ENCODE peak calls at places on chromosomes 12 and 14, in four cellular contexts. B is fibroblast of mammary gland, D is uterus, U is HL-60. C is an unnamed sample.

GRCh38 chr14:104882325-104882973 is 17.4 kb downstream of the CEP170B start:
- DNase-seq in D (no peak), U (no peak), B (no peak), C (no peak)

GRCh38 chr12:88496429-88497190 is 83.7 kb downstream of the KITLG start:
- DNase-seq in B (peak), U (no peak), D (no peak), C (no peak)

GRCh38 chr14:100775831-100776591 is 49.3 kb downstream of the DLK1 start:
- DNase-seq in D (peak), U (no peak), B (no peak), C (peak)

GRCh38 chr14:100438678-100439592 is 115.8 kb downstream of the SLC25A47 start:
- DNase-seq in D (peak), U (no peak), B (peak), C (peak)

GRCh38 chr12:39070775-39071174 is 165.4 kb upstream of the CPNE8 start:
- DNase-seq in D (no peak), B (no peak), U (no peak), C (no peak)

GRCh38 chr12:52871291-52871961 is 22.6 kb upstream of the KRT78 start:
- DNase-seq in U (no peak), D (no peak), B (peak), C (peak)

GRCh38 chr12:101594700-101595099 is at the start of gene MYBPC1:
- DNase-seq in U (no peak), B (no peak), D (no peak), C (no peak)

GRCh38 chr12:52405922-52406385 is at the start of gene KRT82:
- DNase-seq in B (no peak), U (no peak), D (no peak), C (no peak)

GRCh38 chr14:102786758-102787157 is 9.5 kb downstream of the TRAF3 start:
- DNase-seq in B (peak), D (no peak), U (no peak), C (no peak)

GRCh38 chr14:71486274-71486673 is 446.0 kb upstream of the RGS6 start:
- DNase-seq in U (no peak), B (no peak), D (no peak), C (no peak)

GRCh38 chr12:87092421-87092820 is 836.2 kb upstream of the MGAT4C start:
- DNase-seq in D (no peak), B (no peak), U (no peak), C (no peak)

GRCh38 chr14:103625361-103626095 is 3.5 kb upstream of the KLC1 start:
- DNase-seq in B (no peak), D (no peak), U (no peak), C (no peak)

GRCh38 chr12:92218394-92219077 is 72.9 kb upstream of the BTG1 start:
- DNase-seq in D (no peak), U (peak), B (no peak), C (no peak)

GRCh38 chr12:55724226-55724939 is 4.2 kb downstream of the RDH5 start:
- DNase-seq in B (peak), D (no peak), U (no peak), C (peak)

GRCh38 chr14:68462683-68463082 is 330.2 kb downstream of the ZFP36L1 start:
- DNase-seq in B (no peak), U (no peak), D (no peak), C (no peak)

GRCh38 chr12:10672231-10672868 is 1.5 kb downstream of the STYK1 start:
- DNase-seq in D (no peak), B (no peak), U (no peak), C (no peak)

GRCh38 chr14:53683229-53683628 is 273.4 kb downstream of the BMP4 start:
- DNase-seq in U (no peak), D (no peak), B (no peak), C (no peak)

DNA sequence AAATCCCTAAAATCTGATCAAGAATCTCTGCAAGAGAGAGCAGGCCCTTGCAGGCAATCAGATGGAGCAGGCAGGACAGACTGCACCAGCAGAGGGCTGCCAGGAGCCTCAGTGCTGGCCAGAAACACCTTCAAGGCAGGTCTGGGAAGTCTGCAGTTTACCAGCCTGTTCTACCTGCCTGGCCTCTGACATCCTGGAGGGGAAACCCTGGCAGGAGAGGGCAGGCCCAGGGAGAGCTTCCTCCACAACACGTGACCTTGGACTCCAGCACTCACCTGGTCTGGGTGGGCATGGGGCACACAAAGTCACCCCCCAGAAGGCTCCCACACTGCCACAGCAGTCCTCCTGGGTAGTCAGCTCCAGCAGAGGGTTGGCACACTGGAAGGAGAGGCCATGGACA is 56.0 kb downstream of the ISCA2 start:
- DNase-seq in U (no peak), D (no peak), B (peak), C (no peak)
- TF ChIP-seq CTCF in U (no peak), D (no peak), B (peak), C (peak)

DNA sequence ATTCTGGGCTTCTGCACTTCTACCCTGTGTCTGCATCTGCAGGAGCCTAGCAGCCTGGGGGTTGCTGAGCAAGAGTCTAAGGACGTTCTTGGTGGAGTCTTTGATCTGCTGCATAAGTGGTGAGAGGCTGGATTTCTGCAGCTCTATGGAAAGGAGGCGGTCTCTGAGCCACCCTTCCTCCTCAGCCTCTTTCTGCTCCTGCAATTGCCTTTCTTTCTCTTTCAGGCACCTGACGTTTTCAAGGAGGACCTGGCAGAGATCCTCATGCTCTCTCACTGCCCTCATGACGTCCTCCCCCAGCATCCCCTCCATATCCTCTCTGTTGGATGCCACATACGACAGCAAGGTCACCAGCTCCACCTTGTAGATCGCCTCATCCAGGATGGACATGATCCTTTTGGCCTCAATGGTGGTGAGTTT is 13.6 kb upstream of the TPCN1 start:
- DNase-seq in B (no peak), D (no peak), U (no peak), C (peak)
- H3K4me3 ChIP-seq in B (no peak), D (no peak), U (no peak), C (no peak)

DNA sequence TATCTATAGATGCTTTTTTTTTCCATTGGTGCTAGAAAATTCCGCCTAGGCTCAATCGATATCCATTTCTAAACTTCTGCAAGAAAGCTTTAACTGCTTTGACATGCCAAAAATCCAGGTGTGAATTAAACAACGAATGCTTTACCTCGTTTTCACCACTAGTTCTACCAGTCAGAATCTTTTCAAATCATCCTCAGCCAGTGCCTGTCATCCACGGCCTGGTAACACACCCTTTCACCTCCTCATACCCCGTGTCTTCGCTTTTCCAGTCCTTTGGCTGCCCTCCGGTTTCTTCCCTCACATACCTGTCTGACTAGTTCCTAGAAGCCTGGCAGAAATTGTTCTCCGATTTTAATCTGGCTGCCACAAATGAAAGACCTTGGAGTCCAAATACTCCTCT is 1.4 kb upstream of the PHC1 start:
- DNase-seq in B (peak), D (no peak), U (no peak), C (no peak)
- TF ChIP-seq CTCF in B (no peak), D (no peak), U (no peak), C (no peak)

GRCh38 chr12:104956870-104957301 is 1.2 kb downstream of the SLC41A2 start:
- DNase-seq in B (peak), U (no peak), D (no peak), C (peak)
- H3K4me3 ChIP-seq in B (peak), U (no peak), D (no peak), C (no peak)

DNA sequence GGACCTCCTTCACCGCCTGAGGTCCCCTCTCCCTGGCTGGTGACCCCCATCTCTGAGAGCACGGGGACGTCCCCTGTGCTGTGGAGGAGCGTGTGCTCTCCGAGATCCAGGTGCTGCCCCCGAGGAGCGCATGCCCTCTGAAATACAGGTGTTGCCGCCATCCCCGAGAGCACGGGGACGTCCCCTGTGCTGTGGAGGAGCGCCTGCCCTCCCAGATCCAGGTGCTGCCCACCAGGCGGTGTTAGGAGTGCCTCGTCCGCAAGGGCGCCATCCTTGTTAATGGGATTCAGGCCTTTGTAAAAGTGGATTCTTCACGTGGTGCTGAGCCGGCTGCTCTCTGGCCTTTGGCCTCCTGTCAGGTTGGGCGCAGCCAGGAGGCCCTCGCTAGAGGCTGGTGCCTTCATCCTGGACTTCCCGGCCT is 10.1 kb downstream of the NOC4L start:
- DNase-seq in U (no peak), D (no peak), B (no peak), C (no peak)
- TF ChIP-seq CTCF in U (no peak), D (no peak), B (no peak), C (no peak)

GRCh38 chr12:124554429-124555029 is 12.9 kb downstream of the NCOR2 start:
- DNase-seq in B (no peak), D (peak), U (no peak), C (peak)
- H3K4me3 ChIP-seq in B (no peak), D (no peak), U (no peak), C (no peak)

DNA sequence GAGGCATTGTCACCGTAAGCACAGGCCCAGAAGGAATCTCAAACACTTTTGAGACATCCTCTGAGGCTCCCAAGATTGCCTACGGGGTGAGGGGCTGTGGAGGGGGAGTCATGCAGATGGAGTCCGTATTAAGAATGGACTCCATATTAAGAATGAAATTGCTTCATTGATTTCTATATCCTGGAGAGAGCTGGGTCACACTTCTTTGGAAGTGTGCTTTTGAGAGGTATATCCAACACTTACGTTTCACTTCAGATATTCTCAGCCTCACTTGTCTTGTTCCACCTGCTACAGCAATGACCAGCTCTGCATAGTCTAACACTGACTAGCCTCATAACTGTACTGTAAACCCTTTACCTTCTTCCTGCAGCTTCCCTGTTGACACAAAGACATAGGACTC is 62.6 kb upstream of the ARHGAP5 start:
- DNase-seq in D (no peak), U (no peak), B (no peak), C (no peak)
- TF ChIP-seq CTCF in D (no peak), U (no peak), B (no peak), C (no peak)

DNA sequence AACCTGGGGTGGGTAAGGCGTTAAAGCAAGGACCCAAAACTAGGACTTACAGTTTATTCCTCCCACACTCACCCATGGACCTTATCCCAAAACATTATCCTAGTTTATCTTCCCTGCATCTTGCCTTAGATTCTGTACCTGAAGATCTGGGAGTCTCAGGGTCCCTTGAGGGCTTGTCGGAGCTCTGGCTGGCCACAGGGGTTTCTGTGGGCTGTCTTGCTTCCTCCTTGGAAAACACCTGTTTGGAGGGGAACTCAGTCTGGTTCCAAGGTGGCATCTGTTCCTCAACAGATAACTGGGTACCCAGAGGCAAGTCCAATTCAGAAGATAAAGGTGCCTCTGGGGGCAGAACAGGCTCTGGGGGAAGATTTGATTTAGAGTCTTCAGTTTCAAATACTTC is 1.7 kb downstream of the CDCA3 start:
- DNase-seq in D (no peak), B (no peak), U (no peak), C (no peak)
- H3K4me3 ChIP-seq in D (no peak), B (no peak), U (no peak), C (no peak)

GRCh38 chr12:54489857-54490256 is 7.7 kb upstream of the NCKAP1L start:
- DNase-seq in B (no peak), U (no peak), D (no peak), C (no peak)
- TF ChIP-seq CTCF in B (no peak), U (no peak), D (no peak), C (no peak)

C was measured in fibroblast of villous mesenchyme.